ENCODE peak calls at places on chromosomes 16 and 17, in nine cellular contexts. R is mesendoderm, V is MM.1S, C is hepatocyte, T is IMR-90, K is astrocyte, Z is GM23248, O is mesenchymal stem cell, J is neural progenitor cell. L is an unnamed sample. For H3K4me1, the result is how much of the 10 kb centered on the place peaks cover.

GRCh38 chr16:68040506-68041288 is 17.6 kb downstream of the DUS2 start:
- DNase-seq in R (peak), K (peak), V (peak), C (peak), J (peak), Z (peak), O (peak), T (peak), L (peak)

GRCh38 chr16:66842765-66843164 is 1.4 kb upstream of the CA7 start:
- DNase-seq in J (no peak), Z (peak), K (peak), T (peak), C (no peak), V (no peak), R (no peak), O (no peak), L (peak)

GRCh38 chr17:8210761-8211458 is 535 bp upstream of the AURKB start:
- DNase-seq in C (no peak), V (no peak), T (no peak), J (no peak), K (no peak), R (no peak), O (peak), Z (peak), L (no peak)

GRCh38 chr17:41351177-41351576 is 549 bp upstream of the KRT33A start:
- DNase-seq in C (no peak), Z (no peak), R (no peak), V (no peak), O (no peak), K (no peak), T (no peak), J (no peak), L (no peak)

GRCh38 chr17:40070895-40071719 is 8.3 kb downstream of the THRA start:
- DNase-seq in V (no peak), J (peak), T (no peak), K (no peak), Z (peak), O (no peak), R (no peak), C (peak), L (no peak)

GRCh38 chr17:42041619-42042018 is 8.8 kb downstream of the C17orf113 start:
- DNase-seq in J (no peak), K (no peak), R (no peak), O (no peak), T (no peak), V (no peak), Z (no peak), C (no peak), L (no peak)

GRCh38 chr17:70181376-70181775 is 12.0 kb downstream of the KCNJ2 start:
- DNase-seq in K (peak), T (no peak), Z (no peak), V (no peak), R (no peak), O (no peak), J (no peak), C (no peak), L (no peak)

GRCh38 chr16:31350275-31351005 is 4.5 kb upstream of the ITGAX start:
- DNase-seq in R (no peak), K (no peak), T (no peak), Z (no peak), O (no peak), J (no peak), V (no peak), C (no peak), L (no peak)

GRCh38 chr17:29096094-29096493 is 53.2 kb downstream of the PIPOX start:
- DNase-seq in J (no peak), R (no peak), V (no peak), O (no peak), C (no peak), T (no peak), K (no peak), Z (no peak), L (no peak)

DNA sequence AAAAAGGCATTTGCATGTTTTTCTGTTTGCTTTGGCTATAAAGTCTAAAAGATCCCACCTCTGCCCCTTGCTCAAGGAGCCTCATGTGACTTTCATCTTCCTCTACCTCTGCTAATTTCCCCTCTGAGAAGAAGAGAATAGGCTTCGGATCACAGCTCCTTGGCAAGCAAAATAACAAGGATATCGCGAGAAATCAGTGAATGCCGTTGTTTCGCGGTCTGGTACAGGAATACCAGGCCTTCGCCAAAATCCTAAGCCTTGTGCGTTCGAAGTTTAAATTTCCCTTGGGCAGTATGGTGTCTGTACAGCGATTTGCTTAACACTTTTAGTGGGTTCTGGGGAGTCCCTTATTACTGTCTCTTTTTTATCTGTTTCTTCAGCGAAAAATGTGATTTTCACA is 142.2 kb downstream of the IRF8 start:
- DNase-seq in O (no peak), J (no peak), V (no peak), K (no peak), R (no peak), T (no peak), C (no peak), Z (no peak), L (no peak)
- H3K4me1 ChIP-seq in O (under half), J (under half), V (under half), K (under half), R (under half), T (under half), C (under half), Z (under half), L (under half)

GRCh38 chr16:82187829-82188228 is 17.8 kb upstream of the MPHOSPH6 start:
- DNase-seq in V (peak), R (no peak), K (no peak), C (no peak), Z (no peak), O (no peak), T (no peak), J (no peak), L (no peak)

GRCh38 chr16:82197540-82198240 is 27.7 kb upstream of the MPHOSPH6 start:
- DNase-seq in T (no peak), R (no peak), V (no peak), K (no peak), J (no peak), Z (no peak), C (no peak), O (no peak), L (no peak)

GRCh38 chr16:82195917-82196494 is 26.0 kb upstream of the MPHOSPH6 start:
- DNase-seq in V (no peak), O (peak), C (no peak), J (no peak), R (no peak), Z (no peak), K (no peak), T (no peak), L (no peak)

GRCh38 chr16:82194076-82194475 is 24.1 kb upstream of the MPHOSPH6 start:
- DNase-seq in V (no peak), O (no peak), T (no peak), Z (no peak), R (no peak), J (no peak), C (no peak), K (no peak), L (peak)

DNA sequence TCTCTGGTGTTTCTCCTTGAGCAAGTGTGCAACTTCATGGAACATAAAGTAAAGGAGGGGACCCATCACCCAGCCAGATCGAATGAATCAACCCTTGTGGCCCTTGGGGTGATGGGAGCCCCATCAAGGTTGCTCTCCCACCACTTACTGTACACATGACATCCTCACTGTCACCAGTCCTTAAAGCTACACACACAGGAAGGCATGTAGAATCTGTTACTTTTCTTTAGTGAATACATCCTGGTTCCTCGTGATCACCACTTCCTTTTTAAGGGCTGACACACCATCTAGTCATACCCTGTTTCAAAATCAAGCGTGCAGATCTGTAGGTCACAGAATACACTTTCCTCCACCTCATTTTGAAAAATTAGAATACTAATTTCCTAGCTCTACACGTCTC is 22.6 kb upstream of the MPHOSPH6 start:
- DNase-seq in V (no peak), Z (peak), O (peak), R (no peak), J (no peak), C (no peak), K (peak), T (peak), L (peak)
- H3K4me2 ChIP-seq in V (no peak), Z (peak), O (no peak), R (no peak), J (no peak), C (no peak), K (peak), T (peak), L (peak)

DNA sequence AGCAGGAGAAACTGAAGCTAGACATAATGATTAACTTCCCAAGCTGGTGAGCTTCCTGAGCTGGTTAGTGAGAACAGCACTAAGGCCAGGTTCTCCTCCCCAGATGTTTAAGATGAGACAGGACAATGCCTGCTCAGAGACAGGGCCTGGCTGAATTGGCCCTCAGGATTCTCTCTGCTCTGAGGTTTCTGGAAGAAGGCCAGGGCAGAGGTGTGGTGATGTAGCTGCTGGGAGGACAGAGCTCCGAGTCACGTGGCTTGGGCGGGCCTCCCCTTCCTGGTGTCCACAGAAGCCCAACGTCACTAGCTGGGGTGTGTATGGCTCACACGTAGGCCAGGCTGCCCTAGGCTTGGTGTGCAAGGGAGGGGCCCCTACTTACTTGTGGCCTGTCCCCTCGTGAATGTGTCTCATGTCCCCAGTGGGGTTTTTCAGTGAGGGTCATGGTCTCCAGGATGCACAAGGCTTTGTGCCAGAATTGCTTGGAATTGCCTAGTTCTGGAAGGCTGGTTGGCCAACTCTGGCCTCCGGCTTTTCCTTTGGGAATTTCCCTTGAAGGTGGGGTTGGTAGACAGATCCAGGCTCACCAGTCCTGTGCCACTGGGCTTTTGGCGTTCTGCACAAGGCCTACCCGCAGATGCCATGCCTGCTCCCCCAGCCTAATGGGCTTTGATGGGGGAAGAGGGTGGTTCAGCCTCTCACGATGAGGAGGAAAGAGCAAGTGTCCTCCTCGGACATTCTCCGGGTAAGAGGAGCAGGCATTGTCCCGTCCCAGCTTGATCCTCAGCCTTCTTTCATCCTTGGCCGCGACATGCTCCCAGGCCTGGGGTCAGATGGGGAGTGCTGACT is 3.4 kb downstream of the NOD2 start:
- DNase-seq in Z (peak), K (peak), R (no peak), C (peak), T (peak), O (peak), V (peak), J (no peak), L (peak)
- H3K4me3 ChIP-seq in Z (no peak), K (no peak), R (no peak), C (no peak), T (no peak), O (no peak), V (no peak), J (no peak), L (no peak)

DNA sequence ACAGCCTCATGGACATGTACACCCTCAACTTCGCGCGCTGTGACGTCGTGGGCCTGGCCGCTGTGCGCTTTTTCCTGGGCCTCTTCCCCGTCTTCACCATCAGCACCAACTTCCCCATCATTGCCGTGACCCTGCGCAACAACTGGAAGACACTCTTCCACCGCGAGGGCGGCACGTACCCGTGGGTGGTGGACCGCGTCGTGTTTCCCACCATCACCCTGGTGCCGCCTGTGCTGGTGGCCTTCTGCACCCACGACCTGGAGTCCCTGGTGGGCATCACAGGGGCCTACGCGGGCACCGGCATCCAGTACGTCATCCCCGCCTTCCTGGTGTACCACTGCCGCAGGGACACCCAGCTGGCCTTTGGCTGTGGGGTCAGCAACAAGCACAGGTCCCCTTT is 23.5 kb downstream of the GRIN2C start:
- DNase-seq in C (no peak), T (no peak), J (no peak), O (no peak), R (no peak), K (no peak), V (no peak), Z (no peak), L (no peak)
- H3K4me1 ChIP-seq in C (under half), T (under half), J (under half), O (under half), R (under half), K (under half), V (under half), Z (under half), L (under half)

GRCh38 chr16:71834291-71834690 is 11.5 kb upstream of the ATXN1L start:
- DNase-seq in J (no peak), Z (no peak), T (no peak), K (no peak), R (no peak), O (no peak), C (no peak), V (no peak), L (no peak)

GRCh38 chr16:71826533-71827017 is 17.9 kb upstream of the AP1G1 start:
- DNase-seq in T (no peak), Z (no peak), O (no peak), V (no peak), R (no peak), J (no peak), K (no peak), C (no peak), L (no peak)

DNA sequence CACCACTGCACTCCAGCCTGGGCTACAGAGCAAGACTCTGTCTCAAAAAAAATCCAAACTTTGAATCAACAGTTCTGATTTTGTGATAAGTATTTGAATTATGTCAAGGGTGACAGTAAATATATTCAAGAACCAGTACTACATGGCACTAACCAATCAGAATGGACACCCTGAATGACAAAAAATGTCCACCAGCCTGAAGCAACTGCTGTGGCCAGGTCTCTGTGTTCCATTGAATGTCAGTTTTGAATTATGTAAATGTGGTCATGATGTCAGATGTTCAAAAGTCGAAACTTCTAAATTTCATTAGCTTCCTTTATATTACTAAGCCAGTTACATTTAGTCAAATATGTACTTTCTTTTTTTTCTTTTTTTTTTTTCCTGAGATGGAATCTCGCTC is 15.4 kb upstream of the ATXN1L start:
- DNase-seq in C (no peak), V (no peak), T (no peak), O (no peak), Z (no peak), K (no peak), R (no peak), J (no peak), L (no peak)
- H3K4me2 ChIP-seq in C (no peak), V (no peak), T (no peak), O (no peak), Z (no peak), K (no peak), R (no peak), J (no peak), L (no peak)

DNA sequence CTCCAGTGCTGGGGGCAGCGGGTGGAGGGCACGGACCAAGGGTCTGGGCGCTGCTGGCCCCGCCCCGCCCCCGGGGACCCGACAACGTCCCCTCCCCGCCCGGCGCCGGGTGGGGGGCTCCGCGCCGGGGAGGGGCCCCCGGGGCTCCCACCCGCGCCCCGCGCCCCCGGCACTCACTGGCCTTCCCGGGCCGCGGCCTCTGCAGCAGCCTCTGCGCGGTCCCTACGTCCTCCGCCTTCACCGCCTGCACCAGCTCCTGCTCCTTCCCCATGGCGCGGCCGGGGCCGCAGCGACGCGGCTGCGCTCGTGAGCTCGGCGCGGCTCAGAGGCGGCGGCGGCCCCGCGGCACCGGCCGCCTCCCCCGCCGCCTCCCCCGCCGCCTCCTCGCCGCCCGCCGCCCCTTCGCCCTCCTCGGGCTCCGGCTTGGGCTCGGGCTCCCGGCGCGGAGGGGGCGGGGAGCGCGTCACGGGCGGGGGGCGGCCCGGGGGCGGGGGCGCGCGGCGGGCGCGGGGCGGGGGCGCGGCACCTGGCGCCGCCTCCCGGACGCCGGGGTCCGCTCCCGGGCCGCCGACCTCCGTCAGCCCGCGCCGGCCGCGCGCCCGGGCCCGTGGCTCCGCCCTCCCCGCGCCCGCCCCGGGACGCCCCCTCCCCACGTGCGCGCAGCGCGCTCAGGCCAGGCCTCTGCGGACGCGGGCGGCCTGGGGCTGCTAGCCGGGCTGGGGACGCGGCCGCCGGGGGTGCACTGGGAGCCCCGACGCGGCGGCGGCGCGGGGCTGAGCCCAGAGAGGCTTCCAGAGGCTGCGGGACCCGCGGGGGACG is at the start of gene CASKIN1:
- DNase-seq in R (peak), V (no peak), K (no peak), O (no peak), J (peak), T (no peak), Z (peak), C (peak), L (no peak)
- H3K4me3 ChIP-seq in R (no peak), V (no peak), K (no peak), O (peak), J (peak), T (peak), Z (peak), C (peak), L (no peak)

GRCh38 chr17:43767053-43767712 is 8.6 kb upstream of the SOST start:
- DNase-seq in O (no peak), C (no peak), T (no peak), K (no peak), R (no peak), J (no peak), V (no peak), Z (no peak), L (no peak)
- H3K4me1 ChIP-seq in O (under half), C (under half), T (under half), K (under half), R (under half), J (under half), V (under half), Z (under half), L (under half)